ENCODE peak calls at places on chromosomes 7 and 10, in ten cellular contexts. U is ovary; H is NCI-H2081 treated with DMSO at 0.1 percent for 48 hours; O is SW 1271; G is fibroblast of pulmonary artery; T is NCI-H1105; Y is stimulated activated CD4-positive, alpha-beta T cell treated with anti-CD3 and anti-CD28 coated beads, Interleukin-1b, Interleukin-23, amount 100 ng/mL, for 1 hour; B is activated effector memory CD4-positive, alpha-beta T cell treated with Interleukin-2 at 50 U/mL for 16 hours; J is head of caudate nucleus; N is activated CD4-positive, alpha-beta T cell treated with anti-CD3 and anti-CD28 coated beads, Interleukin-2, amount 10 ng/mL, durations not matched to agents 7 days and 5 days. I is an unnamed sample.

GRCh38 chr10:118754132-118754555 is 626 bp downstream of the CACUL1 start:
- DNase-seq in U (no peak), H (no peak), O (no peak), G (peak), T (peak), Y (peak), B (peak), J (peak), N (peak), I (no peak)

GRCh38 chr10:63491558-63492316 is 26.0 kb upstream of the JMJD1C start:
- DNase-seq in U (peak), H (no peak), O (no peak), G (peak), T (no peak), Y (no peak), B (no peak), J (no peak), N (no peak), I (no peak)

GRCh38 chr7:67377939-67378862 is 381.6 kb downstream of the TYW1 start:
- DNase-seq in U (peak), H (peak), O (no peak), G (peak), T (peak), Y (peak), B (peak), J (peak), N (peak), I (peak)

GRCh38 chr7:151700621-151701185 is 176.2 kb downstream of the PRKAG2 start:
- DNase-seq in U (no peak), H (no peak), O (no peak), G (peak), T (no peak), Y (no peak), B (no peak), J (no peak), N (no peak), I (no peak)

GRCh38 chr7:134910214-134910890 is 76.0 kb upstream of the AGBL3 start:
- DNase-seq in U (no peak), H (no peak), O (no peak), G (no peak), T (no peak), Y (no peak), B (no peak), J (no peak), N (no peak), I (no peak)

GRCh38 chr7:103856929-103857328 is 132.5 kb downstream of the RELN start:
- DNase-seq in U (no peak), H (no peak), O (no peak), G (no peak), T (peak), Y (no peak), B (no peak), J (no peak), N (no peak), I (no peak)

GRCh38 chr10:23069019-23069665 is 26.2 kb upstream of the MSRB2 start:
- DNase-seq in U (no peak), H (no peak), O (no peak), G (no peak), T (no peak), Y (no peak), B (no peak), J (no peak), N (no peak), I (no peak)

GRCh38 chr10:30434273-30435067 is 486 bp downstream of the MAP3K8 start:
- DNase-seq in U (peak), H (no peak), O (peak), G (peak), T (no peak), Y (no peak), B (peak), J (peak), N (peak), I (peak)

GRCh38 chr7:101137651-101138148 is 10.8 kb downstream of the SERPINE1 start:
- DNase-seq in U (no peak), H (no peak), O (no peak), G (peak), T (no peak), Y (no peak), B (no peak), J (no peak), N (no peak), I (no peak)

GRCh38 chr10:44382131-44382858 is 2.6 kb downstream of the CXCL12 start:
- DNase-seq in U (no peak), H (no peak), O (no peak), G (no peak), T (no peak), Y (no peak), B (no peak), J (no peak), N (no peak), I (peak)

GRCh38 chr7:29538322-29538874 is 25.2 kb upstream of the PRR15 start:
- DNase-seq in U (no peak), H (no peak), O (no peak), G (no peak), T (no peak), Y (no peak), B (no peak), J (no peak), N (no peak), I (no peak)

GRCh38 chr10:91163709-91164474 is 56.6 kb upstream of the PCGF5 start:
- DNase-seq in U (peak), H (no peak), O (no peak), G (peak), T (no peak), Y (peak), B (peak), J (peak), N (peak), I (peak)

GRCh38 chr7:1536105-1536767 is 5.7 kb downstream of the MAFK start:
- DNase-seq in U (peak), H (no peak), O (no peak), G (no peak), T (no peak), Y (no peak), B (no peak), J (no peak), N (no peak), I (no peak)

GRCh38 chr10:19998482-19998881 is 182.2 kb downstream of the PLXDC2 start:
- DNase-seq in U (no peak), H (no peak), O (no peak), G (no peak), T (no peak), Y (no peak), B (no peak), J (no peak), N (no peak), I (no peak)

I was measured in left cardiac atrium.